ENCODE peak calls at places on chromosomes 11 and 22, in five cellular contexts. V is gastrocnemius medialis, R is heart left ventricle, I is psoas muscle, H is neural progenitor cell. G is an unnamed sample.

GRCh38 chr11:6618117-6619020 is 853 bp downstream of the TPP1 start:
- DNase-seq in V (no peak), R (no peak), I (no peak), H (no peak), G (no peak)

GRCh38 chr11:8234425-8234821 is 29.3 kb downstream of the LMO1 start:
- DNase-seq in V (no peak), R (peak), I (no peak), H (no peak), G (no peak)

GRCh38 chr22:44145544-44145943 is 35.2 kb upstream of the PARVG start:
- DNase-seq in V (no peak), R (peak), I (no peak), H (no peak), G (no peak)

GRCh38 chr11:46951864-46952263 is 15.3 kb downstream of the CSTPP1 start:
- DNase-seq in V (no peak), R (no peak), I (no peak), H (peak), G (no peak)

GRCh38 chr11:30131535-30131934 is 99.3 kb upstream of the FSHB start:
- DNase-seq in V (no peak), R (no peak), I (no peak), H (no peak), G (peak)

GRCh38 chr22:17897864-17898263 is 123.6 kb upstream of the BID start:
- DNase-seq in V (no peak), R (no peak), I (no peak), H (no peak), G (no peak)

GRCh38 chr11:108286369-108286768 is 63.5 kb downstream of the ATM start:
- DNase-seq in V (no peak), R (no peak), I (no peak), H (no peak), G (no peak)

GRCh38 chr22:22666307-22667091 is 22.1 kb downstream of the GGTLC2 start:
- DNase-seq in V (no peak), R (no peak), I (no peak), H (peak), G (no peak)

GRCh38 chr22:31193092-31193491 is 19.0 kb upstream of the LIMK2 start:
- DNase-seq in V (no peak), R (no peak), I (no peak), H (no peak), G (no peak)
- H3K27ac ChIP-seq in V (no peak), R (no peak), I (no peak), H (no peak), G (peak)

DNA sequence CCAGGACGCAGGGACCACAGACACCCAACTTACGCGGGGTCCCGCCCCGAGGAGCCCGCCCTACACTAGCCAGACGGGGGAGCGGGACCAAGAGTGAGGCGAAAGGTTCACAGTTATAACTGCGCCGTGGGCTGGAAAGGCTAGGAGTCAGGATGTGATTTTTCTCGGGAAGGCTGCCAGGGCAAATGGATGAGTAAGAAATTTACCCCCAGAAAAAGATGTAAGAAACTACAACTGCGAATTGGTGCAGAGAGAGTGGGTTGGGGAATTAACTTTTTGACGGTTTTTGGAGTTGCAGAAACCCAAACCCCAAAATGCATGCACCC is 1.3 kb downstream of the TSPAN18 start:
- DNase-seq in V (no peak), R (no peak), I (no peak), H (no peak), G (no peak)
- TF ChIP-seq CTCF in V (no peak), R (no peak), I (no peak), H (no peak), G (peak)

GRCh38 chr11:59115556-59115955 is 8.5 kb downstream of the FAM111B start:
- DNase-seq in V (no peak), R (no peak), I (no peak), H (no peak), G (no peak)
- H3K27ac ChIP-seq in V (no peak), R (no peak), I (no peak), H (no peak), G (no peak)

GRCh38 chr11:60785806-60786361 is 751 bp downstream of the MS4A10 start:
- DNase-seq in V (no peak), R (no peak), I (no peak), H (no peak), G (no peak)
- TF ChIP-seq CTCF in V (no peak), R (no peak), I (no peak), H (no peak), G (no peak)

GRCh38 chr22:38107692-38108515 is 2.6 kb downstream of the BAIAP2L2 start:
- DNase-seq in V (no peak), R (peak), I (no peak), H (no peak), G (no peak)

GRCh38 chr22:38104084-38104483 is 6.4 kb downstream of the BAIAP2L2 start:
- DNase-seq in V (no peak), R (peak), I (no peak), H (peak), G (no peak)

GRCh38 chr22:38109391-38110000 is 988 bp downstream of the BAIAP2L2 start:
- DNase-seq in V (no peak), R (no peak), I (no peak), H (peak), G (no peak)

GRCh38 chr22:38108561-38109319 is 1.7 kb downstream of the BAIAP2L2 start:
- DNase-seq in V (no peak), R (peak), I (no peak), H (no peak), G (no peak)

GRCh38 chr22:38106814-38107578 is 3.5 kb downstream of the BAIAP2L2 start:
- DNase-seq in V (no peak), R (peak), I (no peak), H (no peak), G (no peak)
- H3K27ac ChIP-seq in V (no peak), R (no peak), I (no peak), H (no peak), G (peak)

GRCh38 chr11:62794201-62794775 is 2.5 kb upstream of the TMEM223 start:
- DNase-seq in V (no peak), R (no peak), I (no peak), H (no peak), G (no peak)

GRCh38 chr11:62799486-62799885 is 5.8 kb downstream of the NXF1 start:
- DNase-seq in V (no peak), R (no peak), I (no peak), H (no peak), G (no peak)

GRCh38 chr11:62791501-62792192 is at the start of gene TMEM223:
- DNase-seq in V (peak), R (peak), I (peak), H (peak), G (peak)

GRCh38 chr11:62792193-62792575 is 378 bp upstream of the TMEM223 start:
- DNase-seq in V (no peak), R (peak), I (no peak), H (peak), G (no peak)

GRCh38 chr11:62796281-62796680 is 4.5 kb upstream of the TMEM223 start:
- DNase-seq in V (no peak), R (no peak), I (no peak), H (no peak), G (no peak)
- TF ChIP-seq CTCF in V (no peak), R (no peak), I (no peak), H (no peak), G (no peak)

G was measured in RWPE1.